ENCODE peak calls at places on chromosome 3, in four cellular contexts. H is fibroblast of lung, W is cardiac fibroblast, P is astrocyte. U is an unnamed sample.

GRCh38 chr3:138434875-138435772 is 708 bp downstream of the ESYT3 start:
- DNase-seq in W (no peak), P (no peak), H (peak; percentile 30), U (no peak)

GRCh38 chr3:14047841-14048240 is 76.8 kb downstream of the CHCHD4 start:
- DNase-seq in H (no peak), W (no peak), P (no peak), U (no peak)

GRCh38 chr3:30613135-30613825 is 6.9 kb downstream of the TGFBR2 start:
- DNase-seq in W (no peak), P (no peak), H (no peak), U (no peak)

GRCh38 chr3:126510323-126510910 is 7.2 kb downstream of the UROC1 start:
- DNase-seq in W (no peak), P (no peak), H (no peak), U (no peak)

GRCh38 chr3:188124184-188124583 is 29.8 kb upstream of the LPP start:
- DNase-seq in H (peak; percentile 68), W (no peak), P (peak; percentile 59), U (no peak)

GRCh38 chr3:157794771-157795170 is 291.6 kb upstream of the VEPH1 start:
- DNase-seq in P (peak; percentile 53), W (peak; percentile 54), H (peak; percentile 61), U (no peak)

GRCh38 chr3:134846943-134847342 is 51.9 kb downstream of the EPHB1 start:
- DNase-seq in H (peak; percentile 95), W (peak; percentile 27), P (peak; percentile 93), U (no peak)

GRCh38 chr3:21447471-21448205 is 303.4 kb downstream of the ZNF385D start:
- DNase-seq in P (peak; percentile 85), H (peak; percentile 86), W (peak; percentile 48), U (no peak)

GRCh38 chr3:13653631-13654279 is 104.8 kb downstream of the FBLN2 start:
- DNase-seq in W (no peak), H (no peak), P (no peak), U (no peak)

GRCh38 chr3:39021465-39022274 is 30.1 kb downstream of the SCN11A start:
- DNase-seq in P (no peak), H (no peak), W (no peak), U (no peak)

GRCh38 chr3:161914703-161915102 is 418.1 kb downstream of the OTOL1 start:
- DNase-seq in H (peak; percentile 85), W (peak; percentile 75), P (peak; percentile 80), U (peak; percentile 90)

GRCh38 chr3:42668793-42669217 is 15.3 kb downstream of the ZBTB47 start:
- DNase-seq in H (peak; percentile 21), P (no peak), W (peak; percentile 29), U (no peak)

GRCh38 chr3:56101576-56101975 is 366.7 kb downstream of the ERC2 start:
- DNase-seq in W (no peak), H (no peak), P (no peak), U (peak; percentile 38)

GRCh38 chr3:71103430-71103881 is 480.1 kb downstream of the FOXP1 start:
- DNase-seq in H (peak; percentile 85), P (peak; percentile 78), W (peak; percentile 78), U (no peak)

GRCh38 chr3:163508212-163508611 is 1570.1 kb downstream of the SI start:
- DNase-seq in H (no peak), W (no peak), P (no peak), U (no peak)

GRCh38 chr3:119657887-119658702 is 2.3 kb downstream of the POPDC2 start:
- DNase-seq in P (no peak), W (no peak), H (no peak), U (no peak)

GRCh38 chr3:10933958-10934481 is 58.5 kb upstream of the SLC6A1 start:
- DNase-seq in H (peak; percentile 77), W (peak; percentile 75), P (peak; percentile 68), U (no peak)

GRCh38 chr3:139588450-139588849 is 48.9 kb upstream of the RBP1 start:
- DNase-seq in H (no peak), W (no peak), P (no peak), U (peak; percentile 42)

GRCh38 chr3:156160653-156161052 is 40.3 kb downstream of the KCNAB1 start:
- DNase-seq in P (no peak), W (no peak), H (peak; percentile 25), U (no peak)

GRCh38 chr3:169812124-169812843 is 386 bp upstream of the LRRIQ4 start:
- DNase-seq in P (peak; percentile 58), H (peak; percentile 79), W (peak; percentile 84), U (peak; percentile 75)

GRCh38 chr3:69791919-69792399 is 52.7 kb downstream of the MITF start:
- DNase-seq in H (peak; percentile 26), P (peak; percentile 27), W (peak; percentile 68), U (no peak)

GRCh38 chr3:152497457-152497856 is 228.7 kb downstream of the MBNL1 start:
- DNase-seq in W (peak; percentile 92), P (no peak), H (no peak), U (no peak)

GRCh38 chr3:53194218-53195065 is 33.4 kb downstream of the PRKCD start:
- DNase-seq in W (peak; percentile 76), P (peak; percentile 37), H (peak; percentile 47), U (peak; percentile 8)

GRCh38 chr3:111534701-111535100 is 7.3 kb upstream of the CD96 start:
- DNase-seq in W (peak; percentile 20), H (peak; percentile 65), P (peak; percentile 44), U (no peak)

GRCh38 chr3:40432793-40433192 is 24.3 kb upstream of the RPL14 start:
- DNase-seq in W (no peak), H (no peak), P (no peak), U (peak; percentile 6)

GRCh38 chr3:187813198-187813597 is 67.9 kb upstream of the BCL6 start:
- DNase-seq in W (no peak), H (no peak), P (no peak), U (no peak)

GRCh38 chr3:3800685-3801509 is 1.7 kb downstream of the LRRN1 start:
- DNase-seq in H (peak; percentile 29), W (no peak), P (peak; percentile 11), U (no peak)

GRCh38 chr3:16883057-16883725 is 1.6 kb upstream of the PLCL2 start:
- DNase-seq in H (no peak), P (no peak), W (no peak), U (no peak)

GRCh38 chr3:45986303-45986982 is 9.2 kb downstream of the FYCO1 start:
- DNase-seq in H (peak; percentile 90), W (peak; percentile 80), P (peak; percentile 86), U (no peak)

GRCh38 chr3:185824467-185825378 is at the start of gene IGF2BP2:
- DNase-seq in H (peak; percentile 84), P (peak; percentile 74), W (peak; percentile 92), U (peak; percentile 89)

GRCh38 chr3:189580190-189580589 is 51.0 kb upstream of the TP63 start:
- DNase-seq in H (no peak), W (no peak), P (no peak), U (no peak)

GRCh38 chr3:9884555-9885165 is 4.6 kb upstream of the CIDEC start:
- DNase-seq in H (peak; percentile 88), W (peak; percentile 74), P (peak; percentile 84), U (no peak)

GRCh38 chr3:8886556-8886955 is 76.7 kb downstream of the RAD18 start:
- DNase-seq in H (peak; percentile 88), W (peak; percentile 25), P (peak; percentile 80), U (no peak)

DNA sequence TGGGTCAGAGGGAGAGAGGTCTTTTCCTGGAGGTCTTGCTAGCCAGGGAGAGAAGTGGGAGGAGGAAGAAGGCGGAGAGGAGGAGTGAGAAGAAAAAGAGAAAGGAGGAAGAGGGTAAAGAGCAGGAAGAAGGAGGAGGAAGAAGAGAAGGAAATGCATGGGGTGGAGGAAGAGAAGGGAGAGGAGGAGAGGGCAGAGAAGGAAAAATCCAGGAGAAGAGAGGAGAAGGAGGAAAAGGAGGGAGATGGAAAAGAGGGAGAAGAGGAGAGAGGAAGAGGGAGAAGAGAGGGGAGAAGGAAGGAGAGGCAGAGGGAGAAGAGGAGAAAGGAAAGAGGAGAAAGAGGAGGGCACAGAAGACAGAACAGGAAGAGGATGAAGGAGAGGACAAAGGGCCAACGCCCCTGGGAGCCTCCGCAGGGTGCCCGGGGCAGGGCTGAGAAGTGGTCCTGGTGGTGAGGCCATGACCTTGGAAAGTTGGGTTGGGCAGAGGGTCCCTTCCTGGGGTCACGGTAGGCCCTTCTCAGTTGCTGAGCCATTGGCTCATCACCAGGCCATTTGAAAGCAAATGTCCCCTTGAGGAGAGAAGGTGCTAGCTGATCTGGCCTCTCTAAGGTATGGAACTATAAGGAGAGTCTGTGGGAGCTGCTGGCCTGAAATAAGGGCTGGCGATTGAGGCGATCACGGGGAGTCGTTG is 1.2 kb upstream of the SEMA3F start:
- DNase-seq in P (no peak), W (no peak), H (no peak), U (no peak)
- H3K4me3 ChIP-seq in P (no peak overlapping the region), W (no peak overlapping the region), H (peak overlapping the region; percentile 30), U (peak overlapping the region; percentile 50)

DNA sequence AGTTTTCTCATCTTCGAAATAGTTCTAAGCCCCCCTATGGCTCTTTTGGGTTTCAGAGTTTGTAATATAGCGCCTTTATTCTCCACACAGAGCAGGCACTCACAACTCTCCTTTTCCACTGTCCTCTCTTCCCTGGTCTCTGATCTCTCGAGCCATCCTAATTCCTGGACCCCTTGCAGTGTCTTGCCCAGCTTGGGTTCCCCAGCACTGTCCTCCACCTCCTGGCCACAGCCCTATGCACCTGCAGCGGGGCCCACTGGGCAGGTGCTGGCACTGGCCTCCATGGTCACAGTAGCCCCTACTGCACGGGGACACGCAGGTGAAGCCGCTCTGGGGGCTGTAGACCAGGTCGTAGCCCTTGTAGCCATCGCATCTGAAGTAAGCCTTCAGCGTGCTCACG is 27.9 kb downstream of the MUC20 start:
- DNase-seq in P (no peak), W (no peak), H (no peak), U (no peak)
- TF ChIP-seq CTCF in P (no peak), W (no peak), H (no peak), U (no peak)

GRCh38 chr3:61562810-61563613 is 1.6 kb downstream of the PTPRG start:
- DNase-seq in P (no peak), W (peak; percentile 55), H (peak; percentile 43), U (no peak)
- H3K4me3 ChIP-seq in P (peak overlapping the region; percentile 76), W (peak overlapping the region; percentile 87), H (peak overlapping the region; percentile 92), U (peak overlapping the region; percentile 65)

GRCh38 chr3:51280171-51280570 is 104.9 kb upstream of the MANF start:
- DNase-seq in H (no peak), P (no peak), W (no peak), U (no peak)
- TF ChIP-seq CTCF in H (no peak), P (no peak), W (no peak), U (no peak)

GRCh38 chr3:77468408-77469045 is 428.6 kb downstream of the ROBO2 start:
- DNase-seq in P (no peak), H (no peak), W (no peak), U (peak; percentile 89)
- H3K4me3 ChIP-seq in P (no peak overlapping the region), H (no peak overlapping the region), W (no peak overlapping the region), U (no peak overlapping the region)

GRCh38 chr3:76679510-76679909 is 360.4 kb upstream of the ROBO2 start:
- DNase-seq in W (no peak), H (no peak), P (no peak), U (peak; percentile 46)
- TF ChIP-seq CTCF in W (no peak), H (no peak), P (no peak), U (peak; percentile 44)